ENCODE peak calls at places on chromosomes 4 and X, in four cellular contexts. A is heart left ventricle, M is Peyer's patch, C is mesothelial cell of epicardium. E is an unnamed sample.
A peak's percentile ranks its signal among the peaks of the same experiment; 100 is the strongest.

GRCh38 chr4:109977854-109978501 is 65.3 kb downstream of the EGF start:
- DNase-seq in A (no peak), M (no peak), C (no peak), E (no peak)

GRCh38 chrX:144732588-144732987 is 514.7 kb upstream of the SPANXN1 start:
- DNase-seq in A (no peak), M (no peak), C (no peak), E (no peak)

GRCh38 chr4:147117400-147117799 is 171.7 kb upstream of the TTC29 start:
- DNase-seq in A (no peak), M (no peak), C (no peak), E (no peak)

GRCh38 chr4:55795342-55795741 is 24.2 kb upstream of the EXOC1L start:
- DNase-seq in A (no peak), M (no peak), C (no peak), E (no peak)

GRCh38 chrX:9429767-9430166 is 35.1 kb upstream of the TBL1X start:
- DNase-seq in A (no peak), M (no peak), C (no peak), E (no peak)

GRCh38 chr4:4693258-4693657 is 151.4 kb upstream of the STX18 start:
- DNase-seq in A (no peak), M (no peak), C (no peak), E (no peak)

GRCh38 chr4:12110607-12111006 is 681.9 kb upstream of the HS3ST1 start:
- DNase-seq in A (no peak), M (no peak), C (no peak), E (no peak)

GRCh38 chrX:136725446-136726104 is 55.2 kb downstream of the ARHGEF6 start:
- DNase-seq in A (no peak), M (no peak), C (no peak), E (no peak)

GRCh38 chrX:3461824-3462508 is 115.5 kb upstream of the MXRA5 start:
- DNase-seq in A (no peak), M (no peak), C (no peak), E (no peak)

GRCh38 chrX:151871244-151871643 is 41.4 kb upstream of the MAGEA4 start:
- DNase-seq in A (no peak), M (no peak), C (no peak), E (no peak)

GRCh38 chr4:132572210-132572609 is 576.9 kb upstream of the PCDH10 start:
- DNase-seq in A (no peak), M (no peak), C (no peak), E (no peak)

GRCh38 chr4:122584517-122584916 is 36.3 kb downstream of the IL21 start:
- DNase-seq in A (no peak), M (no peak), C (no peak), E (no peak)

GRCh38 chr4:35399912-35400311 is 844.4 kb downstream of the ARAP2 start:
- DNase-seq in A (no peak), M (no peak), C (no peak), E (no peak)

GRCh38 chrX:13029831-13030771 is 14.3 kb downstream of the FAM9C start:
- DNase-seq in A (peak; percentile 22), M (no peak), C (no peak), E (no peak)

GRCh38 chr4:171629737-171630136 is 183.5 kb upstream of the GALNTL6 start:
- DNase-seq in A (no peak), M (no peak), C (no peak), E (no peak)

GRCh38 chr4:7358100-7358735 is 76.5 kb downstream of the PSAPL1 start:
- DNase-seq in A (peak; percentile 68), M (no peak), C (no peak), E (no peak)

GRCh38 chr4:13544556-13545393 is 467 bp upstream of the NKX3-2 start:
- DNase-seq in A (peak; percentile 56), M (no peak), C (peak; percentile 82), E (peak; percentile 92)

GRCh38 chr4:118076958-118077766 is 42.9 kb downstream of the NDST3 start:
- DNase-seq in A (no peak), M (no peak), C (no peak), E (no peak)
- TF ChIP-seq CTCF in A (no peak), M (no peak), C (no peak), E (peak; percentile 42)

GRCh38 chr4:112418092-112418491 is 97.9 kb downstream of the NEUROG2 start:
- DNase-seq in A (no peak), M (no peak), C (no peak), E (no peak)
- TF ChIP-seq CTCF in A (no peak), M (no peak), C (no peak), E (no peak)

GRCh38 chrX:140034916-140035315 is 69.6 kb upstream of the CXorf66 start:
- DNase-seq in A (no peak), M (no peak), C (no peak), E (no peak)
- TF ChIP-seq CTCF in A (no peak), M (no peak), C (peak; percentile 29), E (peak; percentile 15)

DNA sequence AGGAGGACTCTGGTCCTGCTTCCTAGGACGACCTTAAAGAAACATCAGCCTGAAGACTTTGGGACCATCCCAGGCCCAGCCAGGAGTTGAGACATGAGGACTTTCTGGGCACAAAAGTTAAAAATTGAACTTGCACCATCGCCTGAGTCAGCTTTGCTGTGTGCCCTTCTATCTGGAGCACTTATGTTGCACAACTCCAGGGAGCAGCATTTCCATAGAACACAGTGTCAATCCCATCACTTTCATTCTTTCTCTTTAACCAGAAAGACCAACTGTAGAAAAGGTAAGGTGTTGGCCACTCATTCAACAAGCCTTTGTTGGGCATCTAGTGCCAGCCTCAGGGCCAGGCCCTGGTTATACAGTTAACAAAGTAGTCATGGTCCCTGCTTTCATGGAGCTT is 8.6 kb upstream of the CLDN24 start:
- DNase-seq in A (no peak), M (no peak), C (no peak), E (no peak)
- TF ChIP-seq CTCF in A (no peak), M (no peak), C (no peak), E (no peak)

GRCh38 chrX:42175843-42176242 is 252.5 kb upstream of the CASK start:
- DNase-seq in A (no peak), M (no peak), C (no peak), E (no peak)

GRCh38 chrX:42176790-42177189 is 253.4 kb upstream of the CASK start:
- DNase-seq in A (no peak), M (no peak), C (no peak), E (no peak)
- TF ChIP-seq CTCF in A (no peak), M (no peak), C (no peak), E (no peak)

GRCh38 chr4:121049072-121049599 is 23.2 kb downstream of the NDNF start:
- DNase-seq in A (no peak), M (no peak), C (no peak), E (no peak)

GRCh38 chr4:121054373-121054772 is 18.0 kb downstream of the NDNF start:
- DNase-seq in A (no peak), M (no peak), C (no peak), E (no peak)

GRCh38 chr4:121053601-121054143 is 18.7 kb downstream of the NDNF start:
- DNase-seq in A (peak; percentile 44), M (no peak), C (no peak), E (no peak)

GRCh38 chr4:121048165-121048564 is 24.2 kb downstream of the NDNF start:
- DNase-seq in A (no peak), M (no peak), C (no peak), E (no peak)

GRCh38 chr4:121050251-121050650 is 22.1 kb downstream of the NDNF start:
- DNase-seq in A (no peak), M (no peak), C (no peak), E (no peak)
- TF ChIP-seq CTCF in A (no peak), M (peak; percentile 9), C (no peak), E (peak; percentile 60)

E was measured in osteocyte.